ENCODE peak calls at places on chromosomes 1 and 21, in seven cellular contexts. V is fibroblast of the aortic adventitia, O is heart right ventricle, E is IMR-90, G is spleen, L is HFF-Myc, A is esophagus squamous epithelium. W is an unnamed sample.

GRCh38 chr1:36570478-36571060 is 87.9 kb upstream of the CSF3R start:
- DNase-seq in V (no peak), G (peak; percentile 40), L (no peak), E (no peak), A (no peak), O (no peak), W (no peak)

GRCh38 chr1:110230381-110231199 is 20.5 kb downstream of the KCNC4 start:
- DNase-seq in L (no peak), O (no peak), G (no peak), E (no peak), V (no peak), A (no peak), W (no peak)

GRCh38 chr1:202013601-202014000 is 3.2 kb downstream of the ELF3 start:
- DNase-seq in O (no peak), E (no peak), A (no peak), L (no peak), G (no peak), V (no peak), W (no peak)

GRCh38 chr1:55362558-55362957 is 147.4 kb upstream of the USP24 start:
- DNase-seq in L (no peak), G (no peak), A (no peak), V (peak; percentile 72), E (peak; percentile 85), O (no peak), W (peak; percentile 38)

GRCh38 chr1:93669369-93669768 is 12.3 kb downstream of the BCAR3 start:
- DNase-seq in O (no peak), L (no peak), V (no peak), E (peak; percentile 58), G (no peak), A (no peak), W (no peak)

GRCh38 chr1:204085876-204086275 is 13.0 kb downstream of the SOX13 start:
- DNase-seq in E (no peak), V (no peak), O (no peak), L (no peak), A (no peak), G (peak; percentile 36), W (peak; percentile 26)

GRCh38 chr1:21355956-21356355 is 65.7 kb upstream of the ECE1 start:
- DNase-seq in O (no peak), V (no peak), A (no peak), L (no peak), E (no peak), G (no peak), W (peak; percentile 67)

GRCh38 chr1:7069888-7070287 is 284.6 kb downstream of the CAMTA1 start:
- DNase-seq in G (no peak), L (no peak), V (no peak), O (no peak), E (no peak), A (no peak), W (no peak)

GRCh38 chr21:33721081-33721480 is 78.8 kb downstream of the ITSN1 start:
- DNase-seq in V (no peak), L (no peak), O (no peak), E (no peak), G (no peak), A (no peak), W (no peak)

GRCh38 chr1:108717774-108718316 is 5.1 kb downstream of the FNDC7 start:
- DNase-seq in A (no peak), G (no peak), V (no peak), L (no peak), E (no peak), O (no peak), W (no peak)

GRCh38 chr1:53294557-53294956 is 33.3 kb downstream of the LRP8 start:
- DNase-seq in V (peak; percentile 31), L (no peak), A (no peak), G (no peak), E (peak; percentile 78), O (no peak), W (peak; percentile 94)

GRCh38 chr1:214123061-214123784 is 135.4 kb downstream of the PROX1 start:
- DNase-seq in V (peak; percentile 72), E (peak; percentile 57), L (peak; percentile 6), G (no peak), A (no peak), O (peak; percentile 42), W (peak; percentile 85)

GRCh38 chr1:61636814-61637213 is 88.1 kb downstream of the TM2D1 start:
- DNase-seq in L (no peak), A (no peak), V (no peak), E (no peak), G (no peak), O (no peak), W (peak; percentile 25)

GRCh38 chr1:44371206-44371605 is 16.1 kb upstream of the ERI3 start:
- DNase-seq in O (no peak), V (no peak), G (no peak), L (no peak), E (no peak), A (no peak), W (no peak)

GRCh38 chr1:153617677-153618076 is 1.6 kb upstream of the S100A14 start:
- DNase-seq in O (peak; percentile 77), A (no peak), L (no peak), V (peak; percentile 71), G (peak; percentile 95), E (no peak), W (peak; percentile 86)

GRCh38 chr1:29245876-29246275 is 9.6 kb downstream of the PTPRU start:
- DNase-seq in V (peak; percentile 52), A (no peak), G (no peak), L (no peak), O (no peak), E (peak; percentile 53), W (peak; percentile 65)

GRCh38 chr21:19507682-19508260 is 1104.2 kb upstream of the TMPRSS15 start:
- DNase-seq in O (no peak), E (no peak), G (no peak), V (no peak), L (no peak), A (no peak), W (no peak)

GRCh38 chr1:184973308-184974085 is 811 bp downstream of the NIBAN1 start:
- DNase-seq in A (no peak), V (peak; percentile 92), E (peak; percentile 82), O (peak; percentile 52), G (peak; percentile 87), L (no peak), W (peak; percentile 60)

GRCh38 chr21:34598931-34599400 is 15.9 kb downstream of the RCAN1 start:
- DNase-seq in O (no peak), A (no peak), G (no peak), E (peak; percentile 36), V (no peak), L (no peak), W (peak; percentile 82)

GRCh38 chr1:63557365-63557987 is 34.2 kb downstream of the EFCAB7 start:
- DNase-seq in O (no peak), A (no peak), V (peak; percentile 72), L (peak; percentile 33), E (peak; percentile 67), G (no peak), W (peak; percentile 39)

GRCh38 chr1:247357781-247358211 is 26.1 kb upstream of the ZNF496 start:
- DNase-seq in L (no peak), O (no peak), A (no peak), E (peak; percentile 94), V (peak; percentile 57), G (no peak), W (peak; percentile 72)

GRCh38 chr1:183194527-183195145 is 8.6 kb downstream of the LAMC2 start:
- DNase-seq in E (no peak), L (no peak), V (no peak), A (no peak), G (no peak), O (no peak), W (no peak)

GRCh38 chr1:106435269-106435668 is 621.2 kb upstream of the PRMT6 start:
- DNase-seq in E (no peak), L (no peak), V (no peak), G (no peak), A (no peak), O (no peak), W (peak; percentile 2)

GRCh38 chr1:94597701-94598100 is 56.1 kb upstream of the F3 start:
- DNase-seq in L (no peak), V (no peak), A (no peak), O (no peak), G (no peak), E (peak; percentile 78), W (peak; percentile 93)

GRCh38 chr1:238833919-238834318 is 552.4 kb upstream of the CHRM3 start:
- DNase-seq in E (no peak), G (no peak), O (no peak), A (no peak), L (no peak), V (no peak), W (no peak)

GRCh38 chr21:36282568-36283230 is 37.3 kb upstream of the MORC3 start:
- DNase-seq in A (no peak), L (no peak), O (no peak), E (peak; percentile 10), G (no peak), V (no peak), W (no peak)

GRCh38 chr1:31583082-31583994 is 7.0 kb downstream of the TINAGL1 start:
- DNase-seq in G (no peak), A (no peak), O (peak; percentile 77), V (no peak), E (no peak), L (no peak), W (no peak)
- H3K4me3 ChIP-seq in G (no peak overlapping the region), A (no peak overlapping the region), O (peak overlapping the region; percentile 15), V (no peak overlapping the region), E (no peak overlapping the region), L (no peak overlapping the region), W (no peak overlapping the region)

GRCh38 chr1:174008261-174008660 is 13.9 kb downstream of the RC3H1 start:
- DNase-seq in V (no peak), E (no peak), A (no peak), L (no peak), O (no peak), G (no peak), W (no peak)

GRCh38 chr1:174001573-174001972 is 20.6 kb downstream of the RC3H1 start:
- DNase-seq in G (no peak), L (no peak), A (no peak), V (no peak), O (no peak), E (no peak), W (no peak)

GRCh38 chr1:174007846-174008245 is 14.3 kb downstream of the RC3H1 start:
- DNase-seq in E (peak; percentile 48), O (no peak), L (no peak), G (no peak), A (no peak), V (no peak), W (peak; percentile 7)

GRCh38 chr1:174003867-174004266 is 18.3 kb downstream of the RC3H1 start:
- DNase-seq in O (no peak), L (no peak), V (no peak), A (no peak), G (no peak), E (no peak), W (no peak)

GRCh38 chr1:174005032-174005431 is 17.1 kb downstream of the RC3H1 start:
- DNase-seq in V (peak; percentile 73), E (peak; percentile 34), G (no peak), L (no peak), A (no peak), O (peak; percentile 38), W (peak; percentile 31)
- TF ChIP-seq CTCF in V (no peak), E (no peak), G (no peak), L (no peak), A (no peak), O (no peak), W (no peak)

GRCh38 chr1:16144325-16145029 is 11.4 kb downstream of the EPHA2 start:
- DNase-seq in O (no peak), V (no peak), L (no peak), A (no peak), E (no peak), G (no peak), W (no peak)
- H3K4me3 ChIP-seq in O (peak overlapping the region; percentile 17), V (no peak overlapping the region), L (peak overlapping the region; percentile 40), A (peak overlapping the region; percentile 3), E (no peak overlapping the region), G (no peak overlapping the region), W (peak overlapping the region; percentile 22)

GRCh38 chr1:113219377-113219776 is 146.4 kb downstream of the LRIG2 start:
- DNase-seq in L (no peak), E (no peak), V (no peak), O (no peak), G (no peak), A (no peak), W (peak; percentile 23)
- TF ChIP-seq CTCF in L (peak; percentile 31), E (peak; percentile 1), V (peak; percentile 22), O (no peak), G (no peak), A (peak; percentile 12), W (peak; percentile 45)

W was measured in epithelial cell of esophagus.